ENCODE peak calls at places on chromosomes 6 and 20, in six cellular contexts. One of them, this sample, is unnamed.
A peak's percentile ranks its signal among the peaks of the same experiment; 100 is the strongest.

GRCh38 chr20:21184810-21185209 is 58.9 kb downstream of the KIZ start:
- DNase-seq in IMR-90: peak; percentile 25
- DNase-seq in transverse colon: no peak
- DNase-seq in heart left ventricle: no peak
- DNase-seq in spleen: no peak
- DNase-seq in HepG2: peak; percentile 71
- DNase-seq in this sample: no peak

GRCh38 chr6:140566706-140567330 is 1192.4 kb upstream of the CITED2 start:
- DNase-seq in transverse colon: no peak
- DNase-seq in spleen: no peak
- DNase-seq in HepG2: no peak
- DNase-seq in heart left ventricle: no peak
- DNase-seq in IMR-90: peak; percentile 72
- DNase-seq in this sample: no peak

GRCh38 chr6:11785953-11786579 is 7.5 kb upstream of the ADTRP start:
- DNase-seq in HepG2: no peak
- DNase-seq in transverse colon: peak; percentile 76
- DNase-seq in IMR-90: no peak
- DNase-seq in spleen: no peak
- DNase-seq in heart left ventricle: no peak
- DNase-seq in this sample: no peak

GRCh38 chr20:12435254-12435653 is 517.6 kb downstream of the BTBD3 start:
- DNase-seq in HepG2: no peak
- DNase-seq in heart left ventricle: no peak
- DNase-seq in transverse colon: no peak
- DNase-seq in spleen: no peak
- DNase-seq in IMR-90: no peak
- DNase-seq in this sample: no peak

GRCh38 chr6:15441215-15441868 is 195.5 kb downstream of the JARID2 start:
- DNase-seq in transverse colon: peak; percentile 35
- DNase-seq in IMR-90: peak; percentile 78
- DNase-seq in heart left ventricle: peak; percentile 42
- DNase-seq in HepG2: peak; percentile 65
- DNase-seq in spleen: no peak
- DNase-seq in this sample: peak; percentile 61

GRCh38 chr6:161029195-161029809 is 37.7 kb downstream of the MAP3K4 start:
- DNase-seq in IMR-90: peak; percentile 91
- DNase-seq in heart left ventricle: no peak
- DNase-seq in HepG2: no peak
- DNase-seq in spleen: no peak
- DNase-seq in transverse colon: no peak
- DNase-seq in this sample: no peak

GRCh38 chr6:53250761-53251672 is 97.7 kb downstream of the ELOVL5 start:
- DNase-seq in heart left ventricle: no peak
- DNase-seq in spleen: no peak
- DNase-seq in IMR-90: peak; percentile 37
- DNase-seq in transverse colon: no peak
- DNase-seq in HepG2: no peak
- DNase-seq in this sample: no peak

GRCh38 chr6:149170564-149171452 is 146.7 kb upstream of the TAB2 start:
- DNase-seq in HepG2: no peak
- DNase-seq in IMR-90: no peak
- DNase-seq in heart left ventricle: no peak
- DNase-seq in transverse colon: peak; percentile 13
- DNase-seq in spleen: no peak
- DNase-seq in this sample: no peak

GRCh38 chr6:133814797-133815196 is 74.1 kb upstream of the TCF21 start:
- DNase-seq in spleen: no peak
- DNase-seq in transverse colon: no peak
- DNase-seq in HepG2: no peak
- DNase-seq in heart left ventricle: no peak
- DNase-seq in IMR-90: peak; percentile 71
- DNase-seq in this sample: peak; percentile 17

GRCh38 chr6:112710710-112711109 is 363.6 kb downstream of the RFPL4B start:
- DNase-seq in spleen: no peak
- DNase-seq in transverse colon: no peak
- DNase-seq in heart left ventricle: no peak
- DNase-seq in IMR-90: no peak
- DNase-seq in HepG2: no peak
- DNase-seq in this sample: no peak

GRCh38 chr6:14396826-14397517 is 279.4 kb downstream of the CD83 start:
- DNase-seq in transverse colon: peak; percentile 26
- DNase-seq in spleen: peak; percentile 87
- DNase-seq in IMR-90: peak; percentile 86
- DNase-seq in heart left ventricle: no peak
- DNase-seq in HepG2: no peak
- DNase-seq in this sample: no peak

GRCh38 chr6:128554302-128554701 is 33.9 kb upstream of the PTPRK start:
- DNase-seq in IMR-90: no peak
- DNase-seq in spleen: no peak
- DNase-seq in transverse colon: no peak
- DNase-seq in HepG2: peak; percentile 13
- DNase-seq in heart left ventricle: no peak
- DNase-seq in this sample: no peak
- TF ChIP-seq CTCF in IMR-90: peak; percentile 6
- TF ChIP-seq CTCF in spleen: no peak
- TF ChIP-seq CTCF in transverse colon: peak; percentile 23
- TF ChIP-seq CTCF in HepG2: peak; percentile 39
- TF ChIP-seq CTCF in heart left ventricle: peak; percentile 36
- TF ChIP-seq CTCF in this sample: no peak

GRCh38 chr20:44637042-44637441 is 14.5 kb downstream of the ADA start:
- DNase-seq in spleen: no peak
- DNase-seq in heart left ventricle: no peak
- DNase-seq in IMR-90: no peak
- DNase-seq in HepG2: no peak
- DNase-seq in transverse colon: no peak
- DNase-seq in this sample: no peak

GRCh38 chr20:44637490-44638372 is 13.8 kb downstream of the ADA start:
- DNase-seq in spleen: no peak
- DNase-seq in heart left ventricle: peak; percentile 89
- DNase-seq in IMR-90: no peak
- DNase-seq in HepG2: no peak
- DNase-seq in transverse colon: no peak
- DNase-seq in this sample: peak; percentile 92

GRCh38 chr20:44633187-44633851 is 18.2 kb downstream of the ADA start:
- DNase-seq in transverse colon: no peak
- DNase-seq in HepG2: no peak
- DNase-seq in heart left ventricle: no peak
- DNase-seq in IMR-90: no peak
- DNase-seq in spleen: no peak
- DNase-seq in this sample: no peak

GRCh38 chr20:44633872-44634600 is 17.5 kb downstream of the ADA start:
- DNase-seq in IMR-90: no peak
- DNase-seq in HepG2: no peak
- DNase-seq in transverse colon: no peak
- DNase-seq in spleen: no peak
- DNase-seq in heart left ventricle: no peak
- DNase-seq in this sample: no peak

DNA sequence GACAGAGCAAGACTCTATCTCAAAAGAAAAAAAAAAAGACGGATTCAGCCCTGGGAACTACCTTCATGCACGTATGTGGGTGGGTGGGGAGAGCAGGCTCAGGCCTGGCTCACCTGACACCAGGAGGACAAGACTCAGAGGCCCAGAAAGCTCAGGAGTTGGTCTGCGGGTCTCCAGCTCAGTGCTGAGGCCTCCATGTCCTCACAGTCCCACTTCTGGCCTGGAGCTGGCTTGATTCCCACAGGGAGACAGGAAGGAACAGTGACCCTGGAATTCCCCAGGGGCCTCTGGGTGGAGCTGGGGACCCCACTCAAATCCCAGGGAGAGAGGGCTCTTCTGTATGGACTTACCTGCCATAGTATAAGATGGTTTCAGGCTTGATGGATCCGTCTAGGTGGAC is 15.6 kb downstream of the ADA start:
- DNase-seq in heart left ventricle: no peak
- DNase-seq in HepG2: no peak
- DNase-seq in spleen: no peak
- DNase-seq in IMR-90: no peak
- DNase-seq in transverse colon: no peak
- DNase-seq in this sample: no peak
- TF ChIP-seq POLR2A in heart left ventricle: no peak
- TF ChIP-seq POLR2A in HepG2: no peak
- TF ChIP-seq POLR2A in spleen: no peak
- TF ChIP-seq POLR2A in IMR-90: no peak
- TF ChIP-seq POLR2A in transverse colon: no peak
- TF ChIP-seq POLR2A in this sample: no peak

GRCh38 chr20:7272512-7272911 is 505.0 kb downstream of the BMP2 start:
- DNase-seq in spleen: no peak
- DNase-seq in IMR-90: no peak
- DNase-seq in transverse colon: no peak
- DNase-seq in HepG2: no peak
- DNase-seq in heart left ventricle: no peak
- DNase-seq in this sample: no peak
- H3K4me3 ChIP-seq in spleen: no peak overlapping the region
- H3K4me3 ChIP-seq in IMR-90: no peak overlapping the region
- H3K4me3 ChIP-seq in transverse colon: no peak overlapping the region
- H3K4me3 ChIP-seq in HepG2: no peak overlapping the region
- H3K4me3 ChIP-seq in heart left ventricle: no peak overlapping the region
- H3K4me3 ChIP-seq in this sample: no peak overlapping the region

GRCh38 chr20:4154958-4155411 is 139.6 kb upstream of the RNF24 start:
- DNase-seq in HepG2: no peak
- DNase-seq in IMR-90: no peak
- DNase-seq in transverse colon: peak; percentile 52
- DNase-seq in heart left ventricle: peak; percentile 55
- DNase-seq in spleen: peak; percentile 81
- DNase-seq in this sample: no peak
- TF ChIP-seq CTCF in HepG2: no peak
- TF ChIP-seq CTCF in IMR-90: no peak
- TF ChIP-seq CTCF in transverse colon: no peak
- TF ChIP-seq CTCF in heart left ventricle: no peak
- TF ChIP-seq CTCF in spleen: no peak
- TF ChIP-seq CTCF in this sample: no peak